ENCODE peak calls at places on chromosomes 5 and 9, in seven cellular contexts. L, C, A, T, Q, D and O are unnamed samples.

GRCh38 chr5:9930156-9930555 is 300.0 kb upstream of the TAS2R1 start:
- DNase-seq in C (no peak), D (no peak), L (no peak), Q (no peak), A (no peak), T (no peak), O (no peak)

GRCh38 chr9:137280478-137281344 is 3.2 kb downstream of the TOR4A start:
- DNase-seq in L (no peak), C (no peak), Q (no peak), A (no peak), D (no peak), T (no peak), O (no peak)

GRCh38 chr5:139663207-139663606 is 15.1 kb downstream of the CXXC5 start:
- DNase-seq in Q (no peak), T (no peak), C (no peak), D (no peak), A (no peak), L (no peak), O (no peak)

GRCh38 chr9:78601957-78602565 is 305.1 kb downstream of the PSAT1 start:
- DNase-seq in D (no peak), L (peak), A (peak), C (no peak), Q (peak), T (no peak), O (peak)

GRCh38 chr5:139675213-139675612 is 27.1 kb downstream of the CXXC5 start:
- DNase-seq in A (no peak), D (no peak), L (no peak), C (no peak), T (no peak), Q (no peak), O (no peak)

GRCh38 chr9:111731916-111732315 is 62.8 kb downstream of the SHOC1 start:
- DNase-seq in T (no peak), L (no peak), D (no peak), A (no peak), Q (no peak), C (no peak), O (no peak)

GRCh38 chr5:11047625-11048024 is 286.6 kb upstream of the DAP start:
- DNase-seq in T (no peak), D (no peak), A (no peak), C (no peak), Q (no peak), L (no peak), O (no peak)

GRCh38 chr9:71783120-71783523 is 14.8 kb upstream of the CEMIP2 start:
- DNase-seq in Q (no peak), C (peak), A (no peak), L (no peak), D (no peak), T (peak), O (peak)

GRCh38 chr9:86912210-86912609 is 35.1 kb downstream of the GAS1 start:
- DNase-seq in L (no peak), T (no peak), C (no peak), Q (no peak), D (no peak), A (no peak), O (no peak)

GRCh38 chr5:67806647-67807046 is 408.9 kb upstream of the PIK3R1 start:
- DNase-seq in C (no peak), Q (no peak), T (no peak), L (no peak), D (no peak), A (no peak), O (no peak)